ENCODE peak calls at places on chromosomes 3 and 15, in six cellular contexts. S is A549, U is HepG2, A is IMR-90, R is H1, M is SK-N-SH. Z is an unnamed sample. For H3K4me1, the result is how much of the 10 kb centered on the place peaks cover.

GRCh38 chr3:80677796-80678195 is 910.0 kb upstream of the ROBO1 start:
- DNase-seq in A (no peak), U (no peak), S (no peak), R (no peak), M (no peak), Z (no peak)

GRCh38 chr3:189908646-189909045 is 212.1 kb downstream of the P3H2 start:
- DNase-seq in M (no peak), R (peak), S (no peak), U (no peak), A (peak), Z (no peak)

GRCh38 chr3:31882895-31883294 is 98.2 kb downstream of the OSBPL10 start:
- DNase-seq in A (no peak), S (no peak), U (no peak), R (no peak), M (no peak), Z (no peak)

GRCh38 chr3:40456279-40456939 is 730 bp upstream of the RPL14 start:
- DNase-seq in M (no peak), S (no peak), U (no peak), R (no peak), A (no peak), Z (no peak)

GRCh38 chr3:192215-192929 is 4.2 kb upstream of the CHL1 start:
- DNase-seq in R (no peak), A (no peak), U (no peak), S (no peak), M (no peak), Z (no peak)

GRCh38 chr15:83112233-83112958 is 5.0 kb downstream of the TM6SF1 start:
- DNase-seq in A (peak), U (no peak), S (no peak), R (no peak), M (no peak), Z (no peak)

GRCh38 chr3:173983353-173983752 is 585.8 kb downstream of the NLGN1 start:
- DNase-seq in R (no peak), A (peak), M (no peak), U (no peak), S (no peak), Z (no peak)

GRCh38 chr3:13785853-13786455 is 93.9 kb downstream of the WNT7A start:
- DNase-seq in S (no peak), A (no peak), M (no peak), R (no peak), U (no peak), Z (no peak)

GRCh38 chr3:105355355-105356063 is 11.2 kb upstream of the ALCAM start:
- DNase-seq in S (no peak), U (no peak), M (peak), R (no peak), A (peak), Z (no peak)

GRCh38 chr3:117997201-117998049 is 1037.2 kb downstream of the IGSF11 start:
- DNase-seq in R (peak), A (peak), U (peak), S (peak), M (peak), Z (peak)

GRCh38 chr15:39591896-39592315 is 11.0 kb downstream of the THBS1 start:
- DNase-seq in U (no peak), M (no peak), R (no peak), A (peak), S (no peak), Z (no peak)

GRCh38 chr15:39593071-39594055 is 12.5 kb downstream of the THBS1 start:
- DNase-seq in A (peak), R (no peak), M (no peak), S (no peak), U (no peak), Z (no peak)

GRCh38 chr15:39594056-39594763 is 13.3 kb downstream of the THBS1 start:
- DNase-seq in U (no peak), R (no peak), A (peak), M (no peak), S (no peak), Z (no peak)

GRCh38 chr15:39591141-39591895 is 10.4 kb downstream of the THBS1 start:
- DNase-seq in M (no peak), U (no peak), R (no peak), S (no peak), A (peak), Z (no peak)

DNA sequence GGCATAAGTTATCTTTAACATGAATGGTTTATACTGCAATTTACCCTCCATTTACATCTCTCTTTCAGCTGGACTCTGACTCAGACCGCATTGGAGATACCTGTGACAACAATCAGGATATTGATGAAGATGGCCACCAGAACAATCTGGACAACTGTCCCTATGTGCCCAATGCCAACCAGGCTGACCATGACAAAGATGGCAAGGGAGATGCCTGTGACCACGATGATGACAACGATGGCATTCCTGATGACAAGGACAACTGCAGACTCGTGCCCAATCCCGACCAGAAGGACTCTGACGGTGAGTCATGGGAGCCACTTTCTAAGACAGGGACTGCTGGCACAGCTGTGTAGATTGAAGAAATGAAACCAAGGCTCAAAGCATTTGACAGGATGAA is 11.6 kb downstream of the THBS1 start:
- DNase-seq in M (no peak), U (no peak), R (no peak), A (peak), S (no peak), Z (no peak)
- TF ChIP-seq RAD21 in M (no peak), U (no peak), R (no peak), A (no peak), S (no peak), Z (no peak)

GRCh38 chr3:183563686-183563941 is 8.1 kb upstream of the KLHL6 start:
- DNase-seq in M (no peak), A (no peak), R (no peak), U (no peak), S (no peak), Z (no peak)
- H3K4me1 ChIP-seq in M (under half), A (under half), R (under half), U (under half), S (under half), Z (under half)

GRCh38 chr15:36275656-36276055 is 303.8 kb upstream of the CDIN1 start:
- DNase-seq in A (no peak), U (no peak), M (no peak), R (no peak), S (no peak), Z (no peak)
- TF ChIP-seq RAD21 in A (no peak), U (no peak), M (no peak), R (no peak), S (no peak), Z (no peak)

GRCh38 chr15:91885054-91885453 is 31.5 kb downstream of the SLCO3A1 start:
- DNase-seq in A (no peak), M (no peak), U (no peak), S (no peak), R (no peak), Z (no peak)

GRCh38 chr15:91884604-91885003 is 31.1 kb downstream of the SLCO3A1 start:
- DNase-seq in U (no peak), S (no peak), A (peak), M (no peak), R (no peak), Z (no peak)

GRCh38 chr15:91879148-91879547 is 25.6 kb downstream of the SLCO3A1 start:
- DNase-seq in S (no peak), U (no peak), R (no peak), A (no peak), M (no peak), Z (no peak)

GRCh38 chr15:91882858-91883586 is 29.5 kb downstream of the SLCO3A1 start:
- DNase-seq in U (no peak), M (no peak), A (peak), R (no peak), S (no peak), Z (no peak)

GRCh38 chr15:91881551-91882297 is 28.2 kb downstream of the SLCO3A1 start:
- DNase-seq in A (no peak), U (no peak), M (no peak), R (no peak), S (no peak), Z (no peak)
- H3K4me1 ChIP-seq in A (under half), U (under half), M (under half), R (under half), S (under half), Z (under half)

DNA sequence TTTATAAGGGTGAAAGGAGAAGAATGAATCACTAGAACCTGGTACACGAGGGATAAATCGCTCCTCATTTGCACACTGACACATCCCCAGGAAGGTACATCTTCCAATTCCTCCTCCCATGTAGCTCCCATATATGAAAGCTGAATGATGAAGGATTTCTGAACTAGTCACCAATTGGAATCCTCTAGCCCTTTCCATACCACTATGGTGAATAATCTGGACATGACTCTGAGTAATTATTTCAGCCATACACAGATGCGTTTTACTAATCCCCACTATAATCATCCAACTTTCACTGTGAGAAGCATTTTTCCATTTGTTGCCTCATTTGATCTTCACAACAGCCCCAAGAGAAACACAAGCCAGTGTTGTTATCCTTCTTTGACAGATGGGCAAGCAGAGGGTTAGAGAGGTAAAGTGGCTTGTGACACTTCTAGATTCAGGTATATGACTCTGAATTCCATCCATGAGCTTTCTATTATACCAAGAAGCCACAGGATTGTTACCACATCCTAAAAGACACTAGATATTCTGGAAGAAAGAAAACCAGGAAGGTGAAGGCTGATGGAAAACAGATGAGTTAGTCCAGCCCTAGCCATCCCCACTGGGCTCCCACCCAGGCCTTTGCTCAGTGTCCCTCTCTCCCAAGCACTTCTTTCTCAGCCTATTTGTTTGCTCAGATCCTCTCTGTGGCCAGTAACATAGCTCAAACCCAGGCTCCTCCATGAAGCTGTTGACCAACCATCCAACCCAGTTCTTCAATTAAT is 22.2 kb upstream of the BCL6 start:
- DNase-seq in R (no peak), U (no peak), M (no peak), S (no peak), A (peak), Z (no peak)
- TF ChIP-seq RAD21 in R (no peak), U (no peak), M (no peak), S (no peak), A (no peak), Z (no peak)

GRCh38 chr15:96344706-96345559 is 14.4 kb downstream of the NR2F2 start:
- DNase-seq in M (no peak), R (no peak), A (no peak), S (no peak), U (no peak), Z (no peak)
- H3K4me1 ChIP-seq in M (under half), R (under half), A (under half), S (under half), U (under half), Z (under half)

GRCh38 chr3:133425898-133426297 is 26.0 kb downstream of the BFSP2 start:
- DNase-seq in S (no peak), U (no peak), R (no peak), M (no peak), A (no peak), Z (no peak)
- TF ChIP-seq RAD21 in S (no peak), U (no peak), R (no peak), M (no peak), A (no peak), Z (no peak)